ENCODE peak calls at places on chromosome 9, in eight cellular contexts. Y, I, A, E, V, Z, X and C are unnamed samples.

GRCh38 chr9:94719878-94720277 is 6.6 kb upstream of the AOPEP start:
- DNase-seq in Y (no peak), I (no peak), A (peak; percentile 63), E (no peak), V (no peak), Z (no peak), X (no peak), C (peak; percentile 89)

GRCh38 chr9:105146677-105147076 is 97.8 kb upstream of the SLC44A1 start:
- DNase-seq in Y (no peak), I (no peak), A (peak; percentile 44), E (no peak), V (no peak), Z (no peak), X (no peak), C (peak; percentile 28)

GRCh38 chr9:447230-448025 is 232.8 kb downstream of the DOCK8 start:
- DNase-seq in Y (no peak), I (no peak), A (no peak), E (no peak), V (no peak), Z (peak; percentile 59), X (no peak), C (peak; percentile 87)

GRCh38 chr9:121302341-121302740 is 34.4 kb downstream of the GSN start:
- DNase-seq in Y (no peak), I (no peak), A (no peak), E (no peak), V (no peak), Z (no peak), X (no peak), C (no peak)

GRCh38 chr9:84294551-84294950 is 46.0 kb downstream of the SLC28A3 start:
- DNase-seq in Y (no peak), I (no peak), A (no peak), E (no peak), V (no peak), Z (no peak), X (no peak), C (no peak)

GRCh38 chr9:8804618-8805017 is 1005.0 kb upstream of the DMAC1 start:
- DNase-seq in Y (no peak), I (no peak), A (no peak), E (no peak), V (no peak), Z (no peak), X (peak; percentile 8), C (no peak)

GRCh38 chr9:108316066-108316465 is 539.7 kb downstream of the ACTL7B start:
- DNase-seq in Y (no peak), I (no peak), A (no peak), E (no peak), V (no peak), Z (no peak), X (no peak), C (no peak)

GRCh38 chr9:81671880-81672280 is 17.5 kb downstream of the TLE1 start:
- DNase-seq in Y (peak; percentile 83), I (peak; percentile 68), A (peak; percentile 31), E (no peak), V (peak; percentile 60), Z (no peak), X (no peak), C (peak; percentile 41)

GRCh38 chr9:125355601-125356000 is 94.0 kb downstream of the GAPVD1 start:
- DNase-seq in Y (no peak), I (no peak), A (no peak), E (no peak), V (no peak), Z (no peak), X (no peak), C (no peak)